ENCODE peak calls at places on chromosomes 3 and 15, in four cellular contexts. S, X, D and R are unnamed samples.

GRCh38 chr3:30693470-30694120 is 87.2 kb downstream of the TGFBR2 start:
- DNase-seq in D (peak; percentile 30), S (no peak), X (peak; percentile 66), R (peak; percentile 28)

GRCh38 chr3:111159391-111159790 is 87.8 kb downstream of the NECTIN3 start:
- DNase-seq in X (no peak), D (no peak), S (no peak), R (no peak)

GRCh38 chr3:114846779-114847178 is 300.3 kb downstream of the ZBTB20 start:
- DNase-seq in D (no peak), S (no peak), X (no peak), R (no peak)

GRCh38 chr3:163916596-163917560 is 1161.4 kb downstream of the SI start:
- DNase-seq in X (no peak), D (no peak), S (no peak), R (no peak)

GRCh38 chr3:10702961-10703740 is 112.9 kb upstream of the SLC6A11 start:
- DNase-seq in D (no peak), S (peak; percentile 71), X (no peak), R (no peak)

GRCh38 chr3:139222100-139222657 is 121.6 kb upstream of the MRPS22 start:
- DNase-seq in D (no peak), S (no peak), X (no peak), R (no peak)

GRCh38 chr15:71278989-71279756 is 163.9 kb downstream of the THSD4 start:
- DNase-seq in S (no peak), X (no peak), D (peak; percentile 1), R (no peak)

GRCh38 chr15:34085746-34086145 is 15.9 kb downstream of the EMC7 start:
- DNase-seq in D (no peak), X (no peak), S (no peak), R (no peak)

GRCh38 chr3:44952689-44953088 is 23.3 kb downstream of the ZDHHC3 start:
- DNase-seq in D (no peak), X (no peak), S (no peak), R (no peak)

GRCh38 chr3:58188173-58188564 is 22.6 kb downstream of the DNASE1L3 start:
- DNase-seq in S (peak; percentile 26), D (no peak), X (no peak), R (no peak)

GRCh38 chr15:83436513-83437158 is 10.5 kb upstream of the SH3GL3 start:
- DNase-seq in D (no peak), S (no peak), X (no peak), R (no peak)

GRCh38 chr3:158352551-158352950 is 218.4 kb upstream of the MLF1 start:
- DNase-seq in D (peak; percentile 93), X (no peak), S (no peak), R (no peak)

GRCh38 chr3:187624588-187624987 is 45.6 kb downstream of the SST start:
- DNase-seq in D (no peak), X (no peak), S (no peak), R (no peak)

GRCh38 chr3:82410366-82410765 is 648.9 kb upstream of the GBE1 start:
- DNase-seq in S (no peak), D (no peak), X (no peak), R (no peak)

GRCh38 chr3:27185231-27185989 is 183.8 kb downstream of the NEK10 start:
- DNase-seq in D (no peak), X (no peak), S (no peak), R (no peak)

GRCh38 chr3:37779289-37780152 is 82.2 kb upstream of the CTDSPL start:
- DNase-seq in D (peak; percentile 26), S (no peak), X (no peak), R (no peak)